ENCODE peak calls at places on chromosomes 12 and 14, in six cellular contexts. D is tibial nerve, O is HepG2, B is lower leg skin, T is prostate gland, U is Peyer's patch. K is an unnamed sample.
A peak's percentile ranks its signal among the peaks of the same experiment; 100 is the strongest.

GRCh38 chr14:82710257-82710841 is 1176.7 kb upstream of the SEL1L start:
- DNase-seq in D (no peak), O (peak; percentile 26), B (no peak), T (peak; percentile 65), U (peak; percentile 17), K (peak; percentile 71)

GRCh38 chr12:52380271-52380694 is 5.2 kb downstream of the KRT84 start:
- DNase-seq in D (no peak), O (no peak), B (no peak), T (peak; percentile 32), U (no peak), K (peak; percentile 39)

GRCh38 chr12:43637116-43637515 is 85.1 kb upstream of the ADAMTS20 start:
- DNase-seq in D (no peak), O (no peak), B (no peak), T (no peak), U (no peak), K (no peak)

GRCh38 chr14:106268013-106268727 is 741.8 kb downstream of the TMEM121 start:
- DNase-seq in D (no peak), O (no peak), B (no peak), T (no peak), U (peak; percentile 93), K (peak; percentile 26)

GRCh38 chr14:61620130-61620946 is 75.0 kb upstream of the HIF1A start:
- DNase-seq in D (no peak), O (peak; percentile 32), B (no peak), T (no peak), U (no peak), K (no peak)

GRCh38 chr14:54652890-54653201 is 85.9 kb downstream of the SAMD4A start:
- DNase-seq in D (no peak), O (no peak), B (no peak), T (no peak), U (no peak), K (no peak)

GRCh38 chr14:73235531-73236155 is 1.7 kb upstream of the PAPLN start:
- DNase-seq in D (peak; percentile 14), O (no peak), B (peak; percentile 78), T (no peak), U (no peak), K (no peak)

GRCh38 chr14:50531595-50532501 is 521 bp downstream of the MAP4K5 start:
- DNase-seq in D (peak; percentile 19), O (no peak), B (peak; percentile 93), T (peak; percentile 45), U (peak; percentile 45), K (peak; percentile 68)

GRCh38 chr14:85764809-85765208 is 234.9 kb downstream of the FLRT2 start:
- DNase-seq in D (peak; percentile 17), O (no peak), B (no peak), T (no peak), U (no peak), K (no peak)

GRCh38 chr14:92408186-92408585 is 85.2 kb downstream of the SLC24A4 start:
- DNase-seq in D (no peak), O (no peak), B (no peak), T (peak; percentile 48), U (no peak), K (no peak)

GRCh38 chr14:68471964-68472508 is 320.8 kb downstream of the ZFP36L1 start:
- DNase-seq in D (no peak), O (no peak), B (no peak), T (no peak), U (no peak), K (no peak)

GRCh38 chr14:102084931-102085330 is 1.9 kb downstream of the HSP90AA1 start:
- DNase-seq in D (no peak), O (no peak), B (no peak), T (no peak), U (no peak), K (no peak)

GRCh38 chr12:24997970-24998582 is 49.2 kb upstream of the BCAT1 start:
- DNase-seq in D (no peak), O (no peak), B (no peak), T (no peak), U (no peak), K (no peak)

GRCh38 chr12:107457536-107457935 is 228.1 kb upstream of the PWP1 start:
- DNase-seq in D (no peak), O (no peak), B (no peak), T (no peak), U (no peak), K (no peak)

GRCh38 chr14:92511472-92512247 is 1.9 kb upstream of the RIN3 start:
- DNase-seq in D (no peak), O (no peak), B (no peak), T (no peak), U (no peak), K (no peak)

GRCh38 chr12:92178340-92178739 is 32.7 kb upstream of the BTG1 start:
- DNase-seq in D (no peak), O (no peak), B (no peak), T (no peak), U (no peak), K (no peak)

GRCh38 chr12:53062011-53062961 is 12.4 kb downstream of the TNS2 start:
- DNase-seq in D (peak; percentile 14), O (no peak), B (peak; percentile 83), T (no peak), U (no peak), K (no peak)

GRCh38 chr14:93023039-93023438 is 92.7 kb downstream of the ITPK1 start:
- DNase-seq in D (no peak), O (peak; percentile 78), B (no peak), T (no peak), U (no peak), K (peak; percentile 67)

GRCh38 chr12:110348431-110349059 is 55.0 kb downstream of the ANAPC7 start:
- DNase-seq in D (no peak), O (no peak), B (no peak), T (no peak), U (no peak), K (no peak)
- TF ChIP-seq POLR2A in D (no peak), O (no peak), B (no peak), T (no peak), U (no peak), K (no peak)

DNA sequence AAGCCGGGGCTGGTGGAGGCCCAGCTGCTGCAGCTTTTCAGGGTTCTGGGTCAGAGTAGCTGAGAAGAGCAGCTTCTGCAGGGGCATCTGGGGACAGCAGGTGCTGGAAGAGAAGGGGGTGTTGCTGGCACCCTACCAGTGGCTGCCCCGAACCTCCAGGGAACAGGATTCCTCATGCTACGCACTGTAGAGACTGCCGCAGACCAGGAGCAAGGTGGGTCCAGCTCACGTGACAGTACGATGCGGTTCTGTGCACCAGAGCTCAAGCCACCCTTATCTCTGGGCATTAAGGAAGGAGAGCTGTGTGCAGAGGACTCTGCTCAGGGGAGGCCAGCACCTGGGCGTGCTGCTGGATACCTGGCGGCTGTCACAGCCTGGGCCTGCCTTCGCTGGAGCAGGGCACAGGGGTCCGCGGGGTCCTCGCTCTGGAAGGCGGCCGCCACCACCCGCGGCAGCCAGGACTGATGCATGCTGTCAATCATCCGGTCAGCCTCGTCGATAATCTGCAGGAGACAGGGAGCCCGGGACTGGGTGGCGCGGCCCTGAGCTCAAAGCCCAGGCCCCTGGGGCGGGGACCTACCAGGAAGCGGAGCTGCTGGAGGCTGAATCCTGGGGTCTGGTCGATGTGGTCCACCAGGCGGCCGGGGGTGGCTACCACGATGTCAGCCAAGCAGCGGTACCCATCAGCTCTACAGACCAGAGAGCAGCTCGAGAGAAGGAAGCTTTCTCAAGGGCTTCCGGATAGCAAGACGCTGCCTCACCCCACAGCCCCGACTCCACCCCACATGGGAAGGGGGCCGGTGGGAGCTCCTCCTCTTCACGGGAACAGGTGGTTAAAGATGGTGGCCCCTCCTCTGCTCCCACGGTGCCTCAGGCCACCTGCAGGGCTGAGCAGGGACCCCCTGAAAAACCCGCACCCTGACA is 2.9 kb downstream of the DDX51 start:
- DNase-seq in D (peak; percentile 3), O (no peak), B (peak; percentile 84), T (no peak), U (no peak), K (no peak)
- TF ChIP-seq POLR2A in D (no peak), O (no peak), B (no peak), T (no peak), U (no peak), K (no peak)

DNA sequence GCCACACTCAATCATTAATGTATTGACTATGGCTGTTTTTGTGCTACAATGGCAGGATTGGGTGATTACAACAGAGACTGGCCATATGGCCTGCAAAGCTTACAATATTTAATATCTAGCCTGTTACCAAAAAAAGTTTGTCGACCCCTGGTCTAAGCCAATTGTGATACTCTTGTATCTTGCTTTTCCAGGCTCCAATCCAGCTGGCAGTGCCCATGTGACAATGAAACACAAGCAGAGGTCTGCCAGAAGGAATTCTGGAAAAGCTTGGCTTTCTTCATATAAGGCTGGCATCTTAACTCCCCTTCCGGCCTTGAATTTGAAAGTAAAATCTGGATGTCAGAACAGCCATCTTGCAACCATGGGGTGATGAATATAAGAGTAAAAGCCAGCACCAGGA is 458.6 kb downstream of the TMTC2 start:
- DNase-seq in D (no peak), O (no peak), B (no peak), T (no peak), U (no peak), K (no peak)
- TF ChIP-seq POLR2A in D (no peak), O (no peak), B (no peak), T (no peak), U (no peak), K (no peak)

GRCh38 chr12:76571256-76571655 is 11.7 kb upstream of the OSBPL8 start:
- DNase-seq in D (no peak), O (no peak), B (no peak), T (no peak), U (no peak), K (no peak)

GRCh38 chr12:76568888-76569551 is 9.4 kb upstream of the OSBPL8 start:
- DNase-seq in D (no peak), O (no peak), B (no peak), T (no peak), U (no peak), K (no peak)

GRCh38 chr12:76569685-76570604 is 10.4 kb upstream of the OSBPL8 start:
- DNase-seq in D (no peak), O (no peak), B (no peak), T (no peak), U (no peak), K (no peak)

GRCh38 chr12:76563061-76563460 is 3.5 kb upstream of the OSBPL8 start:
- DNase-seq in D (no peak), O (no peak), B (no peak), T (no peak), U (no peak), K (no peak)

DNA sequence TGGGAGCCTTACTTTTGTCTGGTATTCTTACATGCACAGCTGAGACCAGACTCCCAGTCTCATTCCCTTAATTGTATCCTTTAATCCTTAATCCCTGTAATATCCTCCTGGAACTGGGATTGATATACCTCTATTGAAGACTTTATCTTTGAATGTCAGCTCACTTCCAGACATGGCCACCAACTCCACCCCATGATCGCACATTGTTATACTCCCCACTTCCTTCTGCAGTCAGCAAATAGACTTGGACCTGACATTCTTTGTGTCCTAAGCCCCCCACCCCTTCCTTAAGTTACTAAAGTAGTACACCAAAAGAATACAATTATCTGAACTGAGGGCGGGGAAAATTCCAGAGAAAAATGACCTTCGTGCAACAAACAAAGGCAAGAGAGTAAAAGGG is 8.6 kb upstream of the OSBPL8 start:
- DNase-seq in D (no peak), O (no peak), B (no peak), T (no peak), U (no peak), K (no peak)
- TF ChIP-seq POLR2A in D (no peak), O (no peak), B (no peak), T (no peak), U (no peak), K (no peak)

K was measured in NB4.